ENCODE peak calls at places on chromosome 20, in nine cellular contexts. One of them, this sample, is unnamed.

GRCh38 chr20:535958-536357 is 7.6 kb downstream of the CSNK2A1 start:
- DNase-seq in cardiac fibroblast: peak
- DNase-seq in Calu3: peak
- DNase-seq in GM13977: no peak
- DNase-seq in neural crest cell: no peak
- DNase-seq in B cell: peak
- DNase-seq in astrocyte: no peak
- DNase-seq in BJ: no peak
- DNase-seq in Peyer's patch: no peak
- DNase-seq in this sample: no peak

GRCh38 chr20:18331694-18332093 is 43.4 kb downstream of the ZNF133 start:
- DNase-seq in cardiac fibroblast: no peak
- DNase-seq in B cell: no peak
- DNase-seq in neural crest cell: no peak
- DNase-seq in astrocyte: no peak
- DNase-seq in GM13977: no peak
- DNase-seq in Calu3: no peak
- DNase-seq in Peyer's patch: no peak
- DNase-seq in BJ: no peak
- DNase-seq in this sample: no peak

GRCh38 chr20:14707865-14708574 is 370.6 kb upstream of the FLRT3 start:
- DNase-seq in Peyer's patch: no peak
- DNase-seq in cardiac fibroblast: no peak
- DNase-seq in B cell: no peak
- DNase-seq in GM13977: no peak
- DNase-seq in BJ: no peak
- DNase-seq in Calu3: no peak
- DNase-seq in astrocyte: no peak
- DNase-seq in neural crest cell: no peak
- DNase-seq in this sample: no peak

GRCh38 chr20:47535088-47535487 is 33.4 kb downstream of the NCOA3 start:
- DNase-seq in GM13977: no peak
- DNase-seq in Peyer's patch: no peak
- DNase-seq in Calu3: no peak
- DNase-seq in neural crest cell: no peak
- DNase-seq in B cell: no peak
- DNase-seq in astrocyte: no peak
- DNase-seq in cardiac fibroblast: no peak
- DNase-seq in BJ: no peak
- DNase-seq in this sample: no peak

GRCh38 chr20:31767805-31768204 is 28.7 kb downstream of the TPX2 start:
- DNase-seq in astrocyte: no peak
- DNase-seq in GM13977: no peak
- DNase-seq in BJ: no peak
- DNase-seq in B cell: no peak
- DNase-seq in Peyer's patch: no peak
- DNase-seq in neural crest cell: no peak
- DNase-seq in cardiac fibroblast: no peak
- DNase-seq in Calu3: no peak
- DNase-seq in this sample: no peak

GRCh38 chr20:19210426-19211155 is 1.9 kb upstream of the SLC24A3 start:
- DNase-seq in BJ: peak
- DNase-seq in Peyer's patch: no peak
- DNase-seq in B cell: no peak
- DNase-seq in cardiac fibroblast: peak
- DNase-seq in Calu3: no peak
- DNase-seq in neural crest cell: no peak
- DNase-seq in GM13977: no peak
- DNase-seq in astrocyte: no peak
- DNase-seq in this sample: no peak

GRCh38 chr20:54706581-54706980 is 231.2 kb downstream of the DOK5 start:
- DNase-seq in Calu3: no peak
- DNase-seq in Peyer's patch: no peak
- DNase-seq in cardiac fibroblast: no peak
- DNase-seq in astrocyte: no peak
- DNase-seq in neural crest cell: no peak
- DNase-seq in BJ: no peak
- DNase-seq in B cell: no peak
- DNase-seq in GM13977: no peak
- DNase-seq in this sample: no peak

GRCh38 chr20:1423625-1424106 is 30.8 kb upstream of the FKBP1A start:
- DNase-seq in Peyer's patch: peak
- DNase-seq in cardiac fibroblast: peak
- DNase-seq in neural crest cell: peak
- DNase-seq in GM13977: no peak
- DNase-seq in astrocyte: peak
- DNase-seq in B cell: no peak
- DNase-seq in Calu3: peak
- DNase-seq in BJ: no peak
- DNase-seq in this sample: no peak

GRCh38 chr20:17327185-17327780 is 100.4 kb downstream of the PCSK2 start:
- DNase-seq in astrocyte: no peak
- DNase-seq in B cell: no peak
- DNase-seq in BJ: no peak
- DNase-seq in GM13977: no peak
- DNase-seq in Calu3: no peak
- DNase-seq in cardiac fibroblast: no peak
- DNase-seq in neural crest cell: no peak
- DNase-seq in Peyer's patch: no peak
- DNase-seq in this sample: no peak

GRCh38 chr20:40486297-40486696 is 202.7 kb downstream of the MAFB start:
- DNase-seq in BJ: no peak
- DNase-seq in cardiac fibroblast: no peak
- DNase-seq in B cell: no peak
- DNase-seq in Calu3: no peak
- DNase-seq in neural crest cell: no peak
- DNase-seq in Peyer's patch: no peak
- DNase-seq in astrocyte: no peak
- DNase-seq in GM13977: no peak
- DNase-seq in this sample: no peak

GRCh38 chr20:23629017-23629541 is 8.7 kb downstream of the CST3 start:
- DNase-seq in GM13977: no peak
- DNase-seq in astrocyte: peak
- DNase-seq in B cell: no peak
- DNase-seq in Peyer's patch: peak
- DNase-seq in BJ: no peak
- DNase-seq in neural crest cell: no peak
- DNase-seq in cardiac fibroblast: peak
- DNase-seq in Calu3: peak
- DNase-seq in this sample: no peak

GRCh38 chr20:47196091-47197081 is 160.1 kb downstream of the ZMYND8 start:
- DNase-seq in GM13977: peak
- DNase-seq in Calu3: peak
- DNase-seq in Peyer's patch: peak
- DNase-seq in astrocyte: peak
- DNase-seq in B cell: peak
- DNase-seq in BJ: no peak
- DNase-seq in cardiac fibroblast: peak
- DNase-seq in neural crest cell: peak
- DNase-seq in this sample: peak

GRCh38 chr20:31691646-31692275 is 30.9 kb downstream of the BCL2L1 start:
- DNase-seq in Calu3: no peak
- DNase-seq in BJ: peak
- DNase-seq in cardiac fibroblast: no peak
- DNase-seq in neural crest cell: no peak
- DNase-seq in Peyer's patch: no peak
- DNase-seq in B cell: no peak
- DNase-seq in GM13977: peak
- DNase-seq in astrocyte: peak
- DNase-seq in this sample: no peak

GRCh38 chr20:13142143-13142542 is 78.9 kb upstream of the ISM1 start:
- DNase-seq in neural crest cell: no peak
- DNase-seq in GM13977: no peak
- DNase-seq in B cell: no peak
- DNase-seq in astrocyte: no peak
- DNase-seq in cardiac fibroblast: no peak
- DNase-seq in Calu3: no peak
- DNase-seq in BJ: no peak
- DNase-seq in Peyer's patch: no peak
- DNase-seq in this sample: no peak
- TF ChIP-seq CTCF in neural crest cell: no peak
- TF ChIP-seq CTCF in GM13977: no peak
- TF ChIP-seq CTCF in B cell: no peak
- TF ChIP-seq CTCF in astrocyte: no peak
- TF ChIP-seq CTCF in cardiac fibroblast: no peak
- TF ChIP-seq CTCF in Calu3: no peak
- TF ChIP-seq CTCF in BJ: no peak
- TF ChIP-seq CTCF in Peyer's patch: no peak
- TF ChIP-seq CTCF in this sample: no peak

GRCh38 chr20:50607850-50608749 is 83.2 kb downstream of the RIPOR3 start:
- DNase-seq in Calu3: no peak
- DNase-seq in cardiac fibroblast: no peak
- DNase-seq in Peyer's patch: no peak
- DNase-seq in astrocyte: no peak
- DNase-seq in BJ: no peak
- DNase-seq in neural crest cell: no peak
- DNase-seq in B cell: no peak
- DNase-seq in GM13977: no peak
- DNase-seq in this sample: no peak

GRCh38 chr20:50611128-50611810 is 80.1 kb downstream of the RIPOR3 start:
- DNase-seq in astrocyte: no peak
- DNase-seq in cardiac fibroblast: peak
- DNase-seq in Calu3: no peak
- DNase-seq in Peyer's patch: no peak
- DNase-seq in GM13977: no peak
- DNase-seq in B cell: no peak
- DNase-seq in BJ: no peak
- DNase-seq in neural crest cell: no peak
- DNase-seq in this sample: no peak

GRCh38 chr20:50608750-50609104 is 82.6 kb downstream of the RIPOR3 start:
- DNase-seq in cardiac fibroblast: no peak
- DNase-seq in Calu3: no peak
- DNase-seq in BJ: no peak
- DNase-seq in astrocyte: no peak
- DNase-seq in Peyer's patch: no peak
- DNase-seq in B cell: no peak
- DNase-seq in neural crest cell: no peak
- DNase-seq in GM13977: no peak
- DNase-seq in this sample: no peak

GRCh38 chr20:50609438-50609989 is 81.8 kb downstream of the RIPOR3 start:
- DNase-seq in Calu3: no peak
- DNase-seq in BJ: no peak
- DNase-seq in astrocyte: no peak
- DNase-seq in neural crest cell: no peak
- DNase-seq in Peyer's patch: no peak
- DNase-seq in B cell: no peak
- DNase-seq in cardiac fibroblast: no peak
- DNase-seq in GM13977: no peak
- DNase-seq in this sample: no peak

GRCh38 chr20:50610212-50610718 is 81.1 kb downstream of the RIPOR3 start:
- DNase-seq in Peyer's patch: no peak
- DNase-seq in B cell: no peak
- DNase-seq in neural crest cell: no peak
- DNase-seq in GM13977: no peak
- DNase-seq in BJ: no peak
- DNase-seq in Calu3: no peak
- DNase-seq in astrocyte: no peak
- DNase-seq in cardiac fibroblast: no peak
- DNase-seq in this sample: no peak
- TF ChIP-seq CTCF in Peyer's patch: no peak
- TF ChIP-seq CTCF in B cell: no peak
- TF ChIP-seq CTCF in neural crest cell: no peak
- TF ChIP-seq CTCF in GM13977: no peak
- TF ChIP-seq CTCF in BJ: peak
- TF ChIP-seq CTCF in Calu3: no peak
- TF ChIP-seq CTCF in astrocyte: no peak
- TF ChIP-seq CTCF in cardiac fibroblast: peak
- TF ChIP-seq CTCF in this sample: no peak

DNA sequence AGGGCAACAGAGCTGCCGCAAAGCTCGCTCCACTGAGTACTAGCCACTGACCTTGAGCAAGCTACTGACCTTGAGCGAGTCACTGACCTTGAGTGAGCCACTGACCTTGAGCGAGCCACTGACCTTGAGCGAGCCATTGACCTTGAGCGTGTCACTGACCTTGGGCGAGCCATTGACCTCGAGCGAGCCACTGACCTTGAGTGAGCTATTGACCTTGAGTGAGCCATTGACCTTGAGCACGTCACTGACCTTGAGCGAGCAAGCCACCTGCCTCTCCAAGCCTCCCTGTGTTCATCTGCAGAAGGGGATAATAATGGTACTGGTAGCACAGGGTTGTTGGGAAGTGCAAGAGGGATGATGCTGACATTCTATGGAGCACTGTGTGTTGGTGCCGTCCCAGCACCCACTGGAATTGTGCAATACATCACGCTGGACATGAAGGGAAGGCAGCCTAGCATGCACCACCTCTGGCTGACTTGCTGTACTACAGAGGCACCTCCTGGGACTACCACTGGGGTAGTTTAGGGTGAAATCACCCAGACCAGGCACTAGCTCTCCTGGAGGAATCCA is 60.2 kb downstream of the CTCFL start:
- DNase-seq in B cell: no peak
- DNase-seq in Peyer's patch: peak
- DNase-seq in neural crest cell: no peak
- DNase-seq in cardiac fibroblast: peak
- DNase-seq in Calu3: peak
- DNase-seq in GM13977: no peak
- DNase-seq in astrocyte: no peak
- DNase-seq in BJ: no peak
- DNase-seq in this sample: no peak
- TF ChIP-seq CTCF in B cell: peak
- TF ChIP-seq CTCF in Peyer's patch: no peak
- TF ChIP-seq CTCF in neural crest cell: peak
- TF ChIP-seq CTCF in cardiac fibroblast: peak
- TF ChIP-seq CTCF in Calu3: peak
- TF ChIP-seq CTCF in GM13977: peak
- TF ChIP-seq CTCF in astrocyte: no peak
- TF ChIP-seq CTCF in BJ: no peak
- TF ChIP-seq CTCF in this sample: no peak

GRCh38 chr20:63659370-63659769 is 1.3 kb downstream of the RTEL1 start:
- DNase-seq in cardiac fibroblast: no peak
- DNase-seq in Peyer's patch: no peak
- DNase-seq in astrocyte: no peak
- DNase-seq in B cell: no peak
- DNase-seq in neural crest cell: no peak
- DNase-seq in GM13977: no peak
- DNase-seq in BJ: no peak
- DNase-seq in Calu3: no peak
- DNase-seq in this sample: no peak

GRCh38 chr20:63660622-63661021 is 2.5 kb downstream of the RTEL1 start:
- DNase-seq in BJ: no peak
- DNase-seq in astrocyte: no peak
- DNase-seq in Peyer's patch: no peak
- DNase-seq in B cell: no peak
- DNase-seq in Calu3: no peak
- DNase-seq in cardiac fibroblast: no peak
- DNase-seq in GM13977: no peak
- DNase-seq in neural crest cell: no peak
- DNase-seq in this sample: no peak

GRCh38 chr20:63657260-63657936 is 714 bp upstream of the RTEL1 start:
- DNase-seq in Calu3: no peak
- DNase-seq in astrocyte: no peak
- DNase-seq in B cell: no peak
- DNase-seq in cardiac fibroblast: peak
- DNase-seq in BJ: no peak
- DNase-seq in GM13977: no peak
- DNase-seq in Peyer's patch: no peak
- DNase-seq in neural crest cell: no peak
- DNase-seq in this sample: no peak

GRCh38 chr20:63657937-63658748 is at the start of gene RTEL1:
- DNase-seq in GM13977: peak
- DNase-seq in cardiac fibroblast: peak
- DNase-seq in BJ: peak
- DNase-seq in Calu3: peak
- DNase-seq in Peyer's patch: peak
- DNase-seq in astrocyte: peak
- DNase-seq in neural crest cell: peak
- DNase-seq in B cell: peak
- DNase-seq in this sample: peak

GRCh38 chr20:63658749-63659187 is 656 bp downstream of the RTEL1 start:
- DNase-seq in BJ: no peak
- DNase-seq in Peyer's patch: no peak
- DNase-seq in GM13977: no peak
- DNase-seq in neural crest cell: no peak
- DNase-seq in cardiac fibroblast: peak
- DNase-seq in B cell: no peak
- DNase-seq in Calu3: no peak
- DNase-seq in astrocyte: peak
- DNase-seq in this sample: no peak
- TF ChIP-seq CTCF in BJ: no peak
- TF ChIP-seq CTCF in Peyer's patch: no peak
- TF ChIP-seq CTCF in GM13977: no peak
- TF ChIP-seq CTCF in neural crest cell: no peak
- TF ChIP-seq CTCF in cardiac fibroblast: no peak
- TF ChIP-seq CTCF in B cell: no peak
- TF ChIP-seq CTCF in Calu3: no peak
- TF ChIP-seq CTCF in astrocyte: no peak
- TF ChIP-seq CTCF in this sample: no peak